ENCODE peak calls at places on chromosomes 16 and 17, in seven cellular contexts. X, M, A, I, P, Z and H are unnamed samples.
A peak's percentile ranks its signal among the peaks of the same experiment; 100 is the strongest.

GRCh38 chr16:24577167-24577566 is 37.8 kb downstream of the RBBP6 start:
- DNase-seq in X (no peak), P (peak; percentile 4), A (no peak), Z (no peak), I (no peak), M (no peak), H (peak; percentile 87)

GRCh38 chr17:63932008-63932561 is at the start of gene CD79B:
- DNase-seq in P (no peak), X (no peak), Z (no peak), A (no peak), M (no peak), I (no peak), H (no peak)

GRCh38 chr16:80330803-80331202 is 210.0 kb upstream of the DYNLRB2 start:
- DNase-seq in X (no peak), Z (no peak), P (no peak), I (no peak), M (no peak), A (no peak), H (no peak)

GRCh38 chr16:48361012-48361411 is 24.2 kb downstream of the SIAH1 start:
- DNase-seq in M (no peak), Z (no peak), P (no peak), X (no peak), A (no peak), I (no peak), H (no peak)

GRCh38 chr17:39744075-39744835 is 6.5 kb downstream of the GRB7 start:
- DNase-seq in A (no peak), P (no peak), M (no peak), X (no peak), Z (no peak), I (no peak), H (no peak)

GRCh38 chr16:55944377-55944802 is 69.2 kb upstream of the CES5A start:
- DNase-seq in I (peak; percentile 14), A (peak; percentile 10), X (peak; percentile 50), P (peak; percentile 27), M (peak; percentile 31), Z (peak; percentile 80), H (peak; percentile 4)

GRCh38 chr17:50806141-50806643 is 29.2 kb upstream of the WFIKKN2 start:
- DNase-seq in I (no peak), P (no peak), A (no peak), Z (no peak), M (no peak), X (no peak), H (no peak)

GRCh38 chr16:14560523-14560922 is 69.5 kb downstream of the PARN start:
- DNase-seq in I (no peak), X (no peak), Z (no peak), M (no peak), P (no peak), A (no peak), H (no peak)

GRCh38 chr16:27974896-27975540 is 88.5 kb downstream of the GSG1L start:
- DNase-seq in I (no peak), A (no peak), M (no peak), X (no peak), Z (no peak), P (no peak), H (no peak)

GRCh38 chr17:13538841-13539411 is 62.8 kb downstream of the HS3ST3A1 start:
- DNase-seq in M (no peak), A (no peak), X (no peak), Z (no peak), P (peak; percentile 86), I (no peak), H (no peak)

GRCh38 chr17:82231562-82232321 is 2.9 kb downstream of the SLC16A3 start:
- DNase-seq in Z (peak; percentile 30), M (peak; percentile 74), I (no peak), A (no peak), P (no peak), X (no peak), H (no peak)

GRCh38 chr16:78705694-78706093 is 606.2 kb downstream of the WWOX start:
- DNase-seq in X (peak; percentile 2), Z (no peak), I (no peak), A (no peak), P (peak; percentile 18), M (no peak), H (no peak)

GRCh38 chr17:77352996-77353395 is 212.2 kb downstream of the SEC14L1 start:
- DNase-seq in X (no peak), A (no peak), M (peak; percentile 7), P (no peak), I (no peak), Z (no peak), H (no peak)

GRCh38 chr16:14564881-14565687 is 65.0 kb downstream of the PARN start:
- DNase-seq in P (peak; percentile 18), I (no peak), Z (no peak), A (no peak), X (no peak), M (no peak), H (peak; percentile 12)

GRCh38 chr17:8103549-8103948 is 14.8 kb downstream of the ALOXE3 start:
- DNase-seq in P (no peak), Z (no peak), I (no peak), M (no peak), A (no peak), X (no peak), H (no peak)

GRCh38 chr17:29589524-29590260 is at the start of gene GIT1:
- DNase-seq in M (peak; percentile 81), X (no peak), Z (peak; percentile 80), P (peak; percentile 57), A (peak; percentile 70), I (peak; percentile 84), H (no peak)

GRCh38 chr17:7930841-7931631 is 710 bp downstream of the TRAPPC1 start:
- DNase-seq in I (no peak), Z (no peak), X (no peak), A (no peak), M (no peak), P (no peak), H (no peak)

GRCh38 chr16:805474-805873 is 4.9 kb upstream of the GNG13 start:
- DNase-seq in X (no peak), M (no peak), P (no peak), Z (no peak), A (no peak), I (no peak), H (no peak)

GRCh38 chr17:83071365-83071764 is 8.0 kb upstream of the METRNL start:
- DNase-seq in M (no peak), I (no peak), A (no peak), Z (no peak), X (no peak), P (no peak), H (no peak)

GRCh38 chr16:67022531-67023214 is 6.3 kb upstream of the CBFB start:
- DNase-seq in A (no peak), P (peak; percentile 68), Z (no peak), I (no peak), X (no peak), M (no peak), H (no peak)

GRCh38 chr16:71600822-71601221 is 23.9 kb upstream of the TAT start:
- DNase-seq in A (no peak), X (no peak), Z (no peak), M (no peak), P (no peak), I (no peak), H (no peak)

GRCh38 chr16:64534180-64534780 is 587.6 kb downstream of the CDH11 start:
- DNase-seq in Z (no peak), X (no peak), M (no peak), I (no peak), A (no peak), P (peak; percentile 23), H (no peak)

GRCh38 chr16:51557670-51558069 is 406.6 kb upstream of the SALL1 start:
- DNase-seq in Z (no peak), I (no peak), X (no peak), M (no peak), P (no peak), A (no peak), H (no peak)

GRCh38 chr17:42188749-42189650 is 3.7 kb upstream of the HCRT start:
- DNase-seq in Z (no peak), P (no peak), I (no peak), M (no peak), A (no peak), X (no peak), H (no peak)

GRCh38 chr16:30040221-30040620 is 9.2 kb upstream of the TLCD3B start:
- DNase-seq in M (no peak), Z (no peak), I (no peak), P (no peak), A (no peak), X (no peak), H (no peak)